ENCODE peak calls at places on chromosomes 1 and 21, in six cellular contexts. H is fibroblast of the aortic adventitia, F is cardiac muscle cell, M is heart right ventricle, S is HFF-Myc, Z is tibial nerve. B is an unnamed sample.

GRCh38 chr1:204093421-204093717 is 20.5 kb downstream of the SOX13 start:
- DNase-seq in F (no peak), S (no peak), Z (no peak), M (no peak), H (no peak), B (no peak)

GRCh38 chr1:43048601-43049011 is 89.9 kb upstream of the SLC2A1 start:
- DNase-seq in M (no peak), F (no peak), S (no peak), H (no peak), Z (no peak), B (no peak)

GRCh38 chr21:38773108-38774061 is 32.3 kb upstream of the ETS2 start:
- DNase-seq in M (peak), S (peak), H (peak), Z (peak), F (no peak), B (no peak)

GRCh38 chr1:27598288-27598687 is 5.7 kb downstream of the AHDC1 start:
- DNase-seq in S (no peak), F (no peak), Z (no peak), M (peak), H (peak), B (no peak)

GRCh38 chr21:15151385-15152103 is 86.7 kb upstream of the NRIP1 start:
- DNase-seq in Z (no peak), S (no peak), F (no peak), M (no peak), H (no peak), B (no peak)

GRCh38 chr1:95233321-95233736 is 681 bp upstream of the RWDD3 start:
- DNase-seq in M (peak), S (no peak), H (no peak), F (peak), Z (no peak), B (no peak)

GRCh38 chr1:52629021-52629643 is 3.8 kb upstream of the SHISAL2A start:
- DNase-seq in S (no peak), Z (peak), H (no peak), F (peak), M (no peak), B (no peak)

GRCh38 chr1:32701951-32702598 is 495 bp downstream of the SYNC start:
- DNase-seq in Z (no peak), S (no peak), H (peak), F (peak), M (peak), B (no peak)

GRCh38 chr1:154443274-154444013 is 38.3 kb downstream of the IL6R start:
- DNase-seq in Z (no peak), M (no peak), F (no peak), S (no peak), H (no peak), B (no peak)

GRCh38 chr1:5858844-5859407 is 133.3 kb downstream of the NPHP4 start:
- DNase-seq in F (no peak), Z (no peak), H (no peak), S (no peak), M (no peak), B (no peak)

GRCh38 chr1:22801347-22801746 is 90.7 kb downstream of the EPHB2 start:
- DNase-seq in S (no peak), F (no peak), M (no peak), H (no peak), Z (no peak), B (no peak)

GRCh38 chr1:177783052-177783451 is 186.8 kb downstream of the SEC16B start:
- DNase-seq in H (no peak), S (no peak), M (no peak), Z (no peak), F (no peak), B (no peak)

GRCh38 chr1:2854611-2855010 is 53.1 kb upstream of the TTC34 start:
- DNase-seq in H (no peak), M (no peak), F (no peak), Z (no peak), S (no peak), B (no peak)

GRCh38 chr1:204146965-204147364 is 4.9 kb downstream of the ETNK2 start:
- DNase-seq in M (no peak), Z (no peak), S (no peak), F (no peak), H (no peak), B (no peak)

GRCh38 chr21:16522512-16522911 is 792.7 kb downstream of the USP25 start:
- DNase-seq in Z (no peak), F (no peak), S (no peak), M (no peak), H (peak), B (no peak)

GRCh38 chr1:100377590-100378361 is 25.5 kb downstream of the CDC14A start:
- DNase-seq in Z (no peak), F (no peak), H (no peak), M (no peak), S (no peak), B (no peak)

GRCh38 chr1:219459321-219460105 is 153.4 kb downstream of the ZC3H11B start:
- DNase-seq in Z (no peak), H (peak), F (peak), S (no peak), M (no peak), B (no peak)

GRCh38 chr1:1758692-1759455 is 19.4 kb downstream of the NADK start:
- DNase-seq in Z (peak), S (no peak), H (no peak), M (peak), F (no peak), B (no peak)

DNA sequence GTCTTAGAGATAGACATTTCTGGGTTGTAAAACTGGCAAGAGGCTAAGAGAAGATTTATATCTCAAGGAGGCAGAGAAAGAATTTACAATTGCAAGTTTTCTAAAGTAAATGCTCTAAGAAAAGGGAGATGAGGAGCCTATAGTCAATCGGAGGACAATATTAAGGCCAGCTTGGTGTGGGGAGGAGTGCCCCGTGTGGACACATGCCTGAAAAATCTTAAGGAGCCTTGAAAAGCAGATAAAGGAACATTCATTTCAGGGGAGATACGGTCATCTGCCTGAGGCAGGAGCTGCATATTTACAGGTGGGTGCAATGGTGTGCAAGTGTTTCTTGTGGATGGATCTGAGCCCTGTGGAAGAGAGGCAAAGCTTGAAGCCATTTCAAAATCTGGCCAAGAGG is 25.6 kb downstream of the FCRL2 start:
- DNase-seq in Z (no peak), S (no peak), H (no peak), F (no peak), M (no peak), B (no peak)
- TF ChIP-seq CTCF in Z (no peak), S (no peak), H (no peak), F (no peak), M (no peak), B (no peak)

GRCh38 chr1:150159550-150159949 is 9.8 kb downstream of the PLEKHO1 start:
- DNase-seq in Z (no peak), F (no peak), S (no peak), H (no peak), M (no peak), B (peak)

GRCh38 chr1:150162582-150162861 is 12.8 kb downstream of the PLEKHO1 start:
- DNase-seq in Z (no peak), F (no peak), H (no peak), M (no peak), S (no peak), B (no peak)

GRCh38 chr1:150162862-150163706 is 13.4 kb downstream of the PLEKHO1 start:
- DNase-seq in S (peak), M (peak), Z (peak), F (peak), H (peak), B (peak)

GRCh38 chr1:150161747-150162581 is 12.2 kb downstream of the PLEKHO1 start:
- DNase-seq in Z (no peak), H (no peak), S (no peak), M (no peak), F (peak), B (no peak)

DNA sequence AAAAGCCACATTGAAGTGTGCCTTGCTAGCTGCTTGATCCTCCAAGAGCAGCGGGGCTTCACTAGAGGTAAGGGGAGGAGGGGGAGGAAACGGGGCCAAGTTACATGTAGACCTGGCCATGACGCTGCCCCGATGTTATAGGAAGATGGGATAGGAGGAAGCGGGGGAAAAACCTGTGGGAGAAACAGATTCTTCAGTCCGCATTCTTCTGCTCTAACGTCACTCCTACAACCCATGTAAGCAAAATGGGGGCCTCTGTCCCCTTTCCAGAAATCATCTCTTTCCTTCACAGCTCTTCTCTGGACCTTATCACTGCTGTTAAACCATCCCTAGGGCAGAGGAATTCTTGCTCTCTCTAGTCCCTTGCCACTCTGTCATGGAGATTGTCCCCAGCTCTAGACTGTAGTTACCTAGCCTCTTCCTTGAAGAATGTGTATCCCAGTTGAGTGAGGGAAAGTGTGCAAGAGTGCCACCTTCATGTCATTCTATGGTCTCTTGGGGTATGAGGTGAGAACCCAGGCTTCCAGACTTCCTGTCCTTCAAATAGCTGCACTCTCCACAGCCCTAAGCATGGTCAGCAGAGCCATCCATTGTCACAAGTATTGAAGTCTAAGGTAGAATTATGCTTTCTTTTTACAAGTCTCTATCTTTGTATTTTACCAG is 11.4 kb downstream of the PLEKHO1 start:
- DNase-seq in S (no peak), H (no peak), M (no peak), F (no peak), Z (no peak), B (no peak)
- TF ChIP-seq CTCF in S (no peak), H (no peak), M (no peak), F (no peak), Z (no peak), B (no peak)

GRCh38 chr1:241972703-241973375 is 15.3 kb downstream of the BECN2 start:
- DNase-seq in H (peak), F (peak), Z (no peak), M (no peak), S (peak), B (no peak)

GRCh38 chr1:241979071-241979470 is 19.8 kb downstream of the MAP1LC3C start:
- DNase-seq in M (no peak), S (no peak), Z (no peak), F (no peak), H (no peak), B (no peak)

DNA sequence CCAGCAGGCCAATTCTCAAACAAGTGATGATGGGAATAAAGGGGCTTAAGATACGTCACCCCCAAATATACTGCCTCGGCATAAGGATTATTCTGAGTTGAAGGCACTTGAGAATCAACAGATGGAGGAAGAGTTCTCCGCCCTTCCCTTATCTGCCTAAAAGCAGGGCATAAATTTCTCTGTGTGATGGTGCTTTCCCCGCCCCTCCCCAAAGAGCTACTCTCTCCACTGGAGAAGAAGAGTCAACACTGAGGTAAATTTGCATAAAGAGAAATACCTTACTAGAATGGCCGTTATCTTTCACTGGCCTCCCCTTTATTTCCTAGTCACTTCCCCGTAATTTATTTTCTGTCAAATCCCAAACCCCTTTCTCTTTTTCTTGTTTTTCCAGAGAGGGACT is 18.7 kb downstream of the BECN2 start:
- DNase-seq in M (no peak), Z (no peak), H (no peak), F (no peak), S (no peak), B (no peak)
- TF ChIP-seq CTCF in M (no peak), Z (no peak), H (no peak), F (no peak), S (no peak), B (no peak)

GRCh38 chr1:20192871-20193411 is 6.6 kb upstream of the PLA2G2C start:
- DNase-seq in Z (no peak), F (no peak), M (no peak), H (no peak), S (no peak), B (no peak)

GRCh38 chr1:20197329-20197791 is 11.0 kb upstream of the PLA2G2C start:
- DNase-seq in Z (no peak), S (no peak), M (no peak), F (no peak), H (no peak), B (no peak)

GRCh38 chr1:20194224-20194623 is 7.9 kb upstream of the PLA2G2C start:
- DNase-seq in F (no peak), H (no peak), S (no peak), Z (no peak), M (no peak), B (no peak)

GRCh38 chr1:20194770-20195463 is 8.6 kb upstream of the PLA2G2C start:
- DNase-seq in M (peak), F (peak), S (no peak), Z (peak), H (peak), B (peak)

DNA sequence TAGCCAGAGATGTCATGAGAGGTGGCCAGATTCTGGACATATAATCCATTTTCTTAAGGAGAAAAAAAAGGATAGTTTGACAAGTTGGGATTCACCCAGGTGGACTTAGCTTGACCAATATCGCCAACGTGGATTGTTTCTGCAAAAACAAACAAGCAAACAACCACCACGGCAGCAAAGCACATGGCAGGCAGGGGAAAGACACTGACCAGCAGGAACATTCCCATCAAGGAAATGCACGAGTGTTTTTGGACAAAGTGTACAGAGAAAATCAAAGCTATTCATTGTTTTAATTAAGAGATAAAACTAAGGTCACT is 9.1 kb upstream of the PLA2G2C start:
- DNase-seq in M (no peak), F (no peak), Z (no peak), S (no peak), H (no peak), B (no peak)
- TF ChIP-seq CTCF in M (no peak), F (no peak), Z (no peak), S (no peak), H (no peak), B (no peak)

DNA sequence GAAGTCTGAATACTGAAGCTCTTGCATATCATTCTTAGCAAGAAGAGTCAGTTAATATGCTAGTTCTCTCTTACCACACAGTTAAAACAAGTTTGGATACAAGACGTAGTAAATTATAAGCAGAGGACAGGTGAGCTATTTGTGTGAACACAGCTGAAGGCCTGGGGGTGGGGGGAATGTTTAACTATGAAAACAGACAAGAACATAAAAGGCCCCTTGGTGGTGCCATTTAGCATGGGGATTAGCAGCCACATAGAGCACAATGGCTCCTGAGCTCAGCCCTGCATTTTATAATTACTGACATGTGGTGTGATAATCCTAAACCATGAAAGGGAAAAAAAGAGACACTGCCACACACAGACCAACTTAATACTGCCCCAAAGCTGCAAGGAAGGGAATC is 94.8 kb downstream of the TGFBR3 start:
- DNase-seq in F (no peak), H (no peak), Z (no peak), S (no peak), M (no peak), B (no peak)
- TF ChIP-seq CTCF in F (no peak), H (no peak), Z (no peak), S (no peak), M (no peak), B (no peak)

DNA sequence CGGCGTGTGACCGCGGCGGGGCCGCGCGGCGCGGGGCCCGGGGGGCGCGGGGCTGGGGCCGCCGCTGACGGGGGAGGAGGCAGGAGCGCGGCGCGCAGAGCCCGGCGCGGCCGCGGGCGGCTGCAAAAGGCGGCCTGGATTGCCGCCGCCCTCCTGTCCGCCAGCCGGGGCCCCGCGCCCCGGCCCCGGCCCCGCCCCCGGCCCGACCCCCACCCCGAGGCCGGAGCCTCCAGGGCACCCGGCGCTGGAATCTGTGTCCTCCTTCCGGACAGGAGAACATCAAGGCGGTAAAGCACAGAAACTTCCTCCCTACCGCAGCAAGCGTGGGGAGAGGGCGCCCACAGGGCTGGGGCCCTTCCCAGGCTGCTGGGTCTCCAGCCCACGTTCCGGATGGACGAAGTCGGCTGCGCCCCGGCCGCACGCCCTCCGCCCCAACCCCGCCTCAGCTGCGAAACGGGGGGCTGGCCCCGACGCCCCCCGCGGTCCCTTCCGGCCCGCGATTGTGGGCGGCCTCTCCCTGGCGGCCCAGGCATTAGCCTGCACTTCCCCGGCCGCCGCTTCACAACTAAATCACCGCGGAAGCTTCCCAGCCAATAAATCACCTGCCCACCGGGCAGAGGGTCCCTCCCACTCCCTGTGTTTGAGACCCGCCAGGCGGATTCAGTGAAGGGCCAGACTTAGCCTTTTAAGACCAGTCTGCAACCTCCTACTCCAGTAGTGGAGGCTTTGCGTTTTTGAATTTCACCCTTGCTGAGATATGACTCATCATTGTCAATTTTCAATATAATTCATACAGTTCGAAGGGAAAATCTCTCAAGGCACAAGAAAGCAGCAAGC is 106.0 kb downstream of the SLC45A1 start:
- DNase-seq in M (peak), H (peak), S (no peak), F (peak), Z (no peak), B (peak)
- TF ChIP-seq CTCF in M (peak), H (no peak), S (no peak), F (no peak), Z (peak), B (no peak)

GRCh38 chr1:64846573-64847430 is 101.9 kb downstream of the RAVER2 start:
- DNase-seq in S (no peak), M (no peak), H (no peak), F (no peak), Z (no peak), B (no peak)

GRCh38 chr1:64849942-64850341 is 105.1 kb downstream of the RAVER2 start:
- DNase-seq in H (no peak), F (no peak), M (no peak), S (no peak), Z (no peak), B (no peak)

GRCh38 chr1:64847666-64848065 is 102.8 kb downstream of the RAVER2 start:
- DNase-seq in M (no peak), S (no peak), H (no peak), Z (no peak), F (no peak), B (no peak)

GRCh38 chr1:64848136-64848535 is 103.3 kb downstream of the RAVER2 start:
- DNase-seq in S (no peak), Z (no peak), M (no peak), F (no peak), H (no peak), B (no peak)

GRCh38 chr1:64848812-64849211 is 103.9 kb downstream of the RAVER2 start:
- DNase-seq in M (no peak), Z (no peak), S (no peak), H (no peak), F (no peak), B (no peak)
- TF ChIP-seq CTCF in M (no peak), Z (no peak), S (no peak), H (no peak), F (no peak), B (no peak)

DNA sequence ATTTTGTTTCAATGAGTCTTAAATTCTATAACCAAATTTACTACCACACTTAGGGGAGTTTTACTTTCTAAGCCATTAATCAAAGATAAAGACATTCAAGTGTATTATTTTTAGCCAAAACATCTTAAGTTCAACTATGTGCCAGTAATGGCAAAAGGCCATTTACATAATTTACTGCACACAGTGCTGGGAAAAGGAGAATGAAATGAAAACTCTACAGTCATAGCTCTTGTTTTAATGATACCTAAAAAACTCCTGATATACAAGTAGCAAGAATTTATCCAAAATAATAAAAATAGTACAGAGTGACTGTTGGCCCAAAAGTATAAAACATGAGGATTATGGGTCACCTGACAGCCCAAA is 42.4 kb upstream of the C1orf198 start:
- DNase-seq in S (no peak), Z (no peak), M (no peak), F (no peak), H (peak), B (no peak)
- TF ChIP-seq CTCF in S (no peak), Z (no peak), M (no peak), F (no peak), H (no peak), B (no peak)

DNA sequence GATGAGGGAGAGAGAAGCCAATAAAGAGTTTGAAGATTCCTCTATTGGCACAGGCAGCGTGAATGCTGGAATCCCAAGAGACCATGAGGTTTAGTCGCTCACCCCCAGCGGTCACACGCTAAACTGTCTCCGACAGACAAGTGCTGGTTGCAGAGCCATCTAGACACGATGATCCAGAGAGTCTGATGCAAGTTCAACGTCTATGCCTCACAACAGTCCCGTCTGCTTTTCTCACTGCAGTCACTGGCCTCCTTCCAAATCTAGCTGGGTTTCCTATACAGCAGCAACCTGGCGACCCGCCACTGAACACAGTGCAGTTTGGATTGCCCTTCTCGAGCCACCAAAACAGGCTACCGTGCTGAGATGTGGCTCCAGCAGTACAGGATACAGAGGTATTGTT is 98.6 kb upstream of the KRTAP19-8 start:
- DNase-seq in S (no peak), F (no peak), Z (no peak), M (no peak), H (peak), B (no peak)
- TF ChIP-seq CTCF in S (no peak), F (peak), Z (no peak), M (no peak), H (no peak), B (no peak)

B was measured in activated B cell treated with CpG ODN at 0.5 μM for 24 hours.